ENCODE peak calls at places on chromosomes 4 and X, in five cellular contexts. R is stomach, D is GM12878, C is SK-N-SH, H is suprapubic skin. Y is an unnamed sample.

GRCh38 chrX:63128509-63128908 is 222.6 kb downstream of the SPIN4 start:
- DNase-seq in R (no peak), D (peak; percentile 53), C (peak; percentile 1), H (no peak), Y (no peak)

GRCh38 chr4:156968479-156968984 is 3.1 kb downstream of the PDGFC start:
- DNase-seq in R (peak; percentile 76), D (no peak), C (peak; percentile 42), H (no peak), Y (peak; percentile 82)

GRCh38 chrX:110172215-110172614 is 145.7 kb downstream of the AMMECR1 start:
- DNase-seq in R (no peak), D (peak; percentile 61), C (no peak), H (no peak), Y (no peak)

GRCh38 chrX:130171446-130172126 is at the start of gene RAB33A:
- DNase-seq in R (no peak), D (no peak), C (peak; percentile 76), H (no peak), Y (peak; percentile 65)

GRCh38 chr4:112234952-112235609 is 3.5 kb downstream of the AP1AR start:
- DNase-seq in R (peak; percentile 74), D (peak; percentile 19), C (peak; percentile 48), H (no peak), Y (peak; percentile 74)

GRCh38 chrX:150984164-150984824 is 1.2 kb downstream of the HMGB3 start:
- DNase-seq in R (no peak), D (no peak), C (peak; percentile 71), H (no peak), Y (no peak)

GRCh38 chr4:40369437-40370278 is 34.5 kb downstream of the CHRNA9 start:
- DNase-seq in R (no peak), D (no peak), C (no peak), H (no peak), Y (no peak)

GRCh38 chr4:104404384-104404783 is 90.3 kb downstream of the CXXC4 start:
- DNase-seq in R (no peak), D (no peak), C (no peak), H (no peak), Y (no peak)

GRCh38 chr4:159171287-159171686 is 68.4 kb downstream of the RAPGEF2 start:
- DNase-seq in R (no peak), D (no peak), C (no peak), H (no peak), Y (no peak)

GRCh38 chr4:67909910-67910905 is 26.4 kb upstream of the TMPRSS11D start:
- DNase-seq in R (no peak), D (no peak), C (no peak), H (no peak), Y (no peak)

GRCh38 chrX:120769576-120770341 is 105.9 kb downstream of the CT47B1 start:
- DNase-seq in R (no peak), D (no peak), C (peak; percentile 19), H (no peak), Y (no peak)

GRCh38 chr4:144582105-144582850 is 63.7 kb upstream of the HHIP start:
- DNase-seq in R (no peak), D (no peak), C (no peak), H (no peak), Y (no peak)

GRCh38 chr4:55781341-55781740 is 38.2 kb upstream of the EXOC1L start:
- DNase-seq in R (no peak), D (no peak), C (no peak), H (no peak), Y (no peak)

GRCh38 chrX:100654256-100654655 is 10.3 kb downstream of the SRPX2 start:
- DNase-seq in R (no peak), D (no peak), C (peak; percentile 21), H (no peak), Y (no peak)

GRCh38 chr4:26807330-26807729 is 53.3 kb upstream of the STIM2 start:
- DNase-seq in R (no peak), D (peak; percentile 15), C (no peak), H (no peak), Y (no peak)

GRCh38 chr4:16686195-16686594 is 212.2 kb downstream of the LDB2 start:
- DNase-seq in R (no peak), D (no peak), C (no peak), H (no peak), Y (no peak)

GRCh38 chr4:127936974-127937373 is 28.0 kb downstream of the MFSD8 start:
- DNase-seq in R (no peak), D (no peak), C (no peak), H (no peak), Y (no peak)

GRCh38 chrX:103343105-103343504 is 13.1 kb downstream of the TCEAL7 start:
- DNase-seq in R (peak; percentile 43), D (no peak), C (peak; percentile 44), H (no peak), Y (no peak)

GRCh38 chr4:75723117-75723801 is 1.1 kb upstream of the USO1 start:
- DNase-seq in R (no peak), D (no peak), C (peak; percentile 32), H (no peak), Y (no peak)

GRCh38 chr4:5899396-5899795 is 6.5 kb upstream of the CRMP1 start:
- DNase-seq in R (no peak), D (no peak), C (no peak), H (no peak), Y (no peak)

GRCh38 chrX:2145672-2146412 is 354.9 kb downstream of the DHRSX start:
- DNase-seq in R (no peak), D (no peak), C (no peak), H (no peak), Y (no peak)

GRCh38 chrX:109857898-109858297 is 124.8 kb upstream of the ACSL4 start:
- DNase-seq in R (no peak), D (no peak), C (no peak), H (no peak), Y (no peak)

GRCh38 chr4:147981305-147981704 is 249.4 kb downstream of the ARHGAP10 start:
- DNase-seq in R (no peak), D (peak; percentile 57), C (no peak), H (no peak), Y (no peak)

GRCh38 chr4:139118365-139118764 is 58.7 kb downstream of the ELF2 start:
- DNase-seq in R (no peak), D (no peak), C (no peak), H (no peak), Y (no peak)

GRCh38 chr4:104163820-104164219 is 330.9 kb downstream of the CXXC4 start:
- DNase-seq in R (no peak), D (no peak), C (no peak), H (no peak), Y (no peak)

GRCh38 chr4:43471950-43472349 is 579.4 kb downstream of the GRXCR1 start:
- DNase-seq in R (no peak), D (no peak), C (no peak), H (no peak), Y (no peak)

GRCh38 chr4:101114936-101115372 is 232.4 kb downstream of the PPP3CA start:
- DNase-seq in R (no peak), D (no peak), C (no peak), H (no peak), Y (no peak)

GRCh38 chr4:23855912-23856605 is 33.8 kb downstream of the PPARGC1A start:
- DNase-seq in R (no peak), D (no peak), C (no peak), H (no peak), Y (no peak)

GRCh38 chrX:77431227-77431626 is 16.0 kb upstream of the FGF16 start:
- DNase-seq in R (no peak), D (no peak), C (no peak), H (no peak), Y (no peak)

GRCh38 chr4:120052840-120053239 is 13.8 kb downstream of the MAD2L1 start:
- DNase-seq in R (no peak), D (no peak), C (no peak), H (no peak), Y (peak; percentile 73)

GRCh38 chr4:185880571-185880970 is 68.6 kb upstream of the SORBS2 start:
- DNase-seq in R (no peak), D (no peak), C (no peak), H (no peak), Y (no peak)

GRCh38 chr4:94202769-94203168 is 4.9 kb upstream of the SMARCAD1 start:
- DNase-seq in R (no peak), D (no peak), C (no peak), H (no peak), Y (no peak)

GRCh38 chr4:94208918-94209317 is 1.3 kb downstream of the SMARCAD1 start:
- DNase-seq in R (no peak), D (no peak), C (no peak), H (no peak), Y (no peak)

GRCh38 chr4:94208268-94208667 is 603 bp downstream of the SMARCAD1 start:
- DNase-seq in R (no peak), D (no peak), C (peak; percentile 3), H (no peak), Y (no peak)

GRCh38 chr4:94207469-94208224 is at the start of gene SMARCAD1:
- DNase-seq in R (peak; percentile 92), D (peak; percentile 76), C (peak; percentile 84), H (peak; percentile 92), Y (peak; percentile 94)
- TF ChIP-seq EP300 in R (no peak), D (peak; percentile 42), C (no peak), H (no peak), Y (no peak)

GRCh38 chr4:89836031-89836777 is 757 bp downstream of the SNCA start:
- DNase-seq in R (no peak), D (no peak), C (peak; percentile 63), H (no peak), Y (no peak)
- H3K4me3 ChIP-seq in R (peak overlapping the region; percentile 59), D (no peak overlapping the region), C (peak overlapping the region; percentile 84), H (peak overlapping the region; percentile 62), Y (peak overlapping the region; percentile 49)

DNA sequence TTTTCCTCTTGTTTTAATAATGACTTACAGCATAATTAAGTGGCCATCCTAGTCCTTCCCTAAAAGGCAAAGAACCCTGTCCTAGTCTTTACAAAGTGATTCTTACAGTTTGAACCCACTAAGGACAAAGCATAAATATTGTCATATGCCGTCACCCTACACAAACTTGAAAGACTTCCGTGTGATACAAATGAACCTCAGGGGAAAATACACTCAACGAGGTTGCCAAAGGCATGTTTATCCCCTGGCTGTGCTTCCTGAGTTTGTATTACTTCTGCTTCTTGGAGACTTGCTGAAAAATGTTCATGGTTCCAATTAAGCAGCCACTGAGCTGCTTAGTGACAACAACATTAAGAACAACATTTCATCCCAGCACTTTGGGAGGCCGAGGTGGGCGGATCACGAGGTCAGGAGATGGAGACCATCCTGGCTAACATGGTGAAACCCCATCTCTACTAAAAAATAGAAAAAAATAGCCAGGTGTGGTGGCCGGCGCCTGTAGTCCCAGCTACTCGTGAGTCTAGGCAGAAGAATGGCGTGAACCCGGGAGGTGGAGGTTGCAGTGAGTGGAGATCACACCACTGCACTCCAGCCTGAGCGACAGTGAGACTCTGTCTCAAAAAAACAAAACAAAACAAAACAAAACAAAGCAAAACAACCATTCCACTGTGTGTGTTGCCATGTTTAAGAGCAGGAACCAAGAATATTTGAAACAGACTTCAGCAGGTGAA is 16.2 kb downstream of the RASSF6 start:
- DNase-seq in R (no peak), D (no peak), C (no peak), H (no peak), Y (no peak)
- TF ChIP-seq POLR2AphosphoS5 in R (peak; percentile 8), D (no peak), C (no peak), H (no peak), Y (no peak)

GRCh38 chr4:95714571-95714970 is 125.3 kb upstream of the PDHA2 start:
- DNase-seq in R (no peak), D (no peak), C (no peak), H (no peak), Y (no peak)

DNA sequence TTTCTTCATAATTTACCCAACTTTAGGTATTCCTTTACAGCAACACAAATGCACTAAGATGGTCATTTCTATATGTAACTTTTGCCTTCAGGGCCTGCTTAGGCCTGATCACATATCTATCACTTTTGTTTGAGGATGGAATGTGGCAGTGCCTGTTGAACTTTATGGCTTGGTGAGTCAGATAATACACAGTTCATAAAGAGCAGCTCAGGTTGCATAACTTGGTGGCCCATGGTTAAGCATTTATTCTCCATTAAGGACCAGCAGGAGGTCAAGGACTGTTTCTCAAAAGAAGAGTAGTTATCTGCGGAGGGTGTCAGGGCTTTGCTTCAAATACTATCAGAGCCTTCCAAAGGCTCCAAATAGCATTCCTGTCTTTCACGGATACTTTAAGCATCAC is 124.1 kb upstream of the PDHA2 start:
- DNase-seq in R (no peak), D (no peak), C (no peak), H (no peak), Y (no peak)
- TF ChIP-seq EP300 in R (no peak), D (no peak), C (no peak), H (no peak), Y (no peak)

Y was measured in sigmoid colon.